ENCODE peak calls at places on chromosomes 5 and 9, in eight cellular contexts. F, O, A, B, H, D, Z and E are unnamed samples.

GRCh38 chr5:173711466-173711865 is 95.0 kb upstream of the BOD1 start:
- DNase-seq in F (no peak), O (no peak), H (no peak), Z (no peak), A (no peak), B (no peak), D (no peak), E (no peak)

GRCh38 chr9:35696520-35697215 is 6.9 kb upstream of the TPM2 start:
- DNase-seq in F (peak; percentile 49), B (peak; percentile 58), O (peak; percentile 68), D (peak; percentile 59), Z (peak; percentile 72), H (peak; percentile 63), A (peak; percentile 35), E (peak; percentile 67)

GRCh38 chr5:173472164-173472563 is 143.9 kb upstream of the STC2 start:
- DNase-seq in F (peak; percentile 96), D (peak; percentile 98), A (no peak), H (no peak), B (no peak), O (peak; percentile 97), Z (peak; percentile 98), E (no peak)

GRCh38 chr5:149605998-149606721 is 24.9 kb downstream of the ARHGEF37 start:
- DNase-seq in B (no peak), O (peak; percentile 99), H (no peak), A (no peak), F (peak; percentile 95), Z (peak; percentile 64), D (no peak), E (no peak)

GRCh38 chr5:69049151-69049550 is 44.7 kb upstream of the SLC30A5 start:
- DNase-seq in A (no peak), O (no peak), B (no peak), F (no peak), D (no peak), H (no peak), Z (no peak), E (no peak)

GRCh38 chr5:171577940-171578856 is 158.8 kb downstream of the FGF18 start:
- DNase-seq in F (no peak), O (no peak), A (no peak), Z (peak; percentile 23), D (no peak), B (no peak), H (no peak), E (peak; percentile 49)

GRCh38 chr5:10133830-10134229 is 115.9 kb downstream of the ATPSCKMT start:
- DNase-seq in B (no peak), H (no peak), D (peak; percentile 42), F (peak; percentile 31), A (no peak), Z (peak; percentile 47), O (peak; percentile 14), E (no peak)

GRCh38 chr5:173941758-173942401 is 47.1 kb upstream of the C5orf47 start:
- DNase-seq in F (no peak), Z (no peak), D (no peak), O (no peak), H (no peak), B (no peak), A (no peak), E (peak; percentile 34)

GRCh38 chr9:111759762-111760639 is 34.7 kb downstream of the SHOC1 start:
- DNase-seq in F (peak; percentile 87), D (peak; percentile 81), O (peak; percentile 85), B (peak; percentile 64), H (peak; percentile 49), A (peak; percentile 20), Z (peak; percentile 95), E (peak; percentile 90)

GRCh38 chr5:81856948-81857928 is 106.3 kb upstream of the SSBP2 start:
- DNase-seq in H (peak; percentile 98), F (peak; percentile 18), O (peak; percentile 93), A (no peak), D (peak; percentile 84), B (peak; percentile 97), Z (peak; percentile 15), E (peak; percentile 29)

GRCh38 chr5:39190311-39191102 is 28.9 kb downstream of the FYB1 start:
- DNase-seq in D (no peak), O (no peak), F (no peak), Z (no peak), A (no peak), H (no peak), B (no peak), E (no peak)

GRCh38 chr9:99491408-99492259 is 269.6 kb downstream of the SEC61B start:
- DNase-seq in F (no peak), D (no peak), B (no peak), Z (peak; percentile 81), A (no peak), O (no peak), H (peak; percentile 46), E (peak; percentile 50)

GRCh38 chr5:96049398-96050272 is 88.0 kb upstream of the ELL2 start:
- DNase-seq in A (no peak), D (no peak), Z (peak; percentile 52), B (no peak), O (no peak), H (no peak), F (peak; percentile 92), E (no peak)